ENCODE peak calls at places on chromosomes 7 and 10, in seven cellular contexts. S is stomach, L is spleen, U is transverse colon, I is breast epithelium, X is GM12891, P is GM12878. G is an unnamed sample.

GRCh38 chr10:32985781-32986350 is 27.8 kb upstream of the ITGB1 start:
- DNase-seq in S (no peak), L (no peak), U (no peak), I (no peak), X (no peak), P (no peak), G (no peak)

GRCh38 chr10:26488344-26488743 is 50.2 kb downstream of the APBB1IP start:
- DNase-seq in S (no peak), L (no peak), U (no peak), I (no peak), X (no peak), P (no peak), G (no peak)

GRCh38 chr10:22620140-22620857 is 94.1 kb downstream of the PIP4K2A start:
- DNase-seq in S (peak; percentile 61), L (no peak), U (peak; percentile 26), I (peak; percentile 71), X (no peak), P (no peak), G (no peak)

GRCh38 chr7:16187131-16187530 is 234.2 kb downstream of the CRPPA start:
- DNase-seq in S (no peak), L (no peak), U (no peak), I (no peak), X (no peak), P (no peak), G (no peak)

GRCh38 chr7:112199035-112199655 is 7.1 kb downstream of the DOCK4 start:
- DNase-seq in S (no peak), L (no peak), U (no peak), I (no peak), X (no peak), P (no peak), G (no peak)

GRCh38 chr7:78479348-78479747 is 680.8 kb downstream of the PHTF2 start:
- DNase-seq in S (no peak), L (no peak), U (no peak), I (no peak), X (no peak), P (no peak), G (no peak)

GRCh38 chr7:112453505-112454171 is 3.4 kb downstream of the IFRD1 start:
- DNase-seq in S (no peak), L (no peak), U (no peak), I (no peak), X (no peak), P (no peak), G (no peak)

GRCh38 chr7:68678196-68678595 is 920.1 kb upstream of the AUTS2 start:
- DNase-seq in S (no peak), L (no peak), U (no peak), I (no peak), X (no peak), P (no peak), G (no peak)

GRCh38 chr7:38950309-38950708 is 27.4 kb upstream of the POU6F2 start:
- DNase-seq in S (no peak), L (no peak), U (no peak), I (no peak), X (no peak), P (no peak), G (no peak)

GRCh38 chr10:48439031-48439430 is 132.6 kb downstream of the MAPK8 start:
- DNase-seq in S (no peak), L (no peak), U (no peak), I (no peak), X (no peak), P (no peak), G (no peak)

GRCh38 chr10:65294329-65294728 is 1631.5 kb upstream of the LRRTM3 start:
- DNase-seq in S (no peak), L (no peak), U (no peak), I (no peak), X (no peak), P (no peak), G (no peak)

DNA sequence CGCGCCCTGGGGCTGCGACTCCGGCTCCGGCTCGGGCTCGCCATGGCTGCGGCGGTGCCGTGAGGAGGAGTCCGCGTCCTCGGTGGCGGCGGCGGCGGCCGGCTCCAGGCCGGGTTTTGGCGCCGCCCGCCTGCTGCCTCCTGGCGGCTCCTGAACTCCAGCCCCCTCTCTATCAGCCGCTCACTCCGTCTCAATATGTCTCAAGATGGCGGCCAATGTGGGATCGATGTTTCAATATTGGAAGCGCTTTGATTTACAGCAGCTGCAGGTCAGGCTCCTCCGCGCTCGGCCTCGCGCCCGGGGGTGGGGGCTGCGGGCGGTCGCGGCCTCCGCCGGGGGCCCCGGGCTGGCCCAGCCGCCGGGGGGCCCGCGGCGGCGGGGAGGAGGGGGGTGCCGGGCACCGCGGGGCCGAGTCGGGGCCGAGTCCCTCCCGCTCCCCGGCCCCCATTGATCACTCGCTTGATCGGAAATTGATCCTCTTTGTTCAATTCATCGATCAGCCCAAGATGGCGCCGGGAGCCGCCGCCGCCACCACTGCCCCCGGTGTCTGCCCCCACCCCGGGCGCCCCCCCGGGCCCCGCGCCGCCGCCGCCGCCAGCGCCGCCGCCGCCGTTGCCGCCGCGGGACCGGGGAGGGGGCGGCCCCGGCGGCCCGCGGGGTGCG is 1.5 kb upstream of the CUX1 start:
- DNase-seq in S (peak; percentile 79), L (peak; percentile 93), U (peak; percentile 79), I (no peak), X (peak; percentile 73), P (no peak), G (no peak)
- TF ChIP-seq POLR2A in S (no peak), L (no peak), U (no peak), I (no peak), X (no peak), P (peak; percentile 69), G (peak; percentile 56)

GRCh38 chr10:93461807-93462178 is 20.3 kb downstream of the MYOF start:
- DNase-seq in S (peak; percentile 48), L (no peak), U (no peak), I (no peak), X (no peak), P (no peak), G (no peak)

GRCh38 chr10:93464826-93465388 is 17.2 kb downstream of the MYOF start:
- DNase-seq in S (no peak), L (no peak), U (no peak), I (no peak), X (no peak), P (no peak), G (no peak)

GRCh38 chr10:93462371-93462770 is 19.8 kb downstream of the MYOF start:
- DNase-seq in S (no peak), L (no peak), U (no peak), I (no peak), X (no peak), P (no peak), G (no peak)

GRCh38 chr10:93462881-93463280 is 19.3 kb downstream of the MYOF start:
- DNase-seq in S (no peak), L (no peak), U (no peak), I (no peak), X (no peak), P (peak; percentile 23), G (no peak)

GRCh38 chr10:93463723-93464511 is 18.2 kb downstream of the MYOF start:
- DNase-seq in S (no peak), L (no peak), U (peak; percentile 37), I (no peak), X (no peak), P (no peak), G (no peak)
- TF ChIP-seq POLR2AphosphoS5 in S (no peak), L (no peak), U (peak; percentile 36), I (no peak), X (no peak), P (no peak), G (no peak)

DNA sequence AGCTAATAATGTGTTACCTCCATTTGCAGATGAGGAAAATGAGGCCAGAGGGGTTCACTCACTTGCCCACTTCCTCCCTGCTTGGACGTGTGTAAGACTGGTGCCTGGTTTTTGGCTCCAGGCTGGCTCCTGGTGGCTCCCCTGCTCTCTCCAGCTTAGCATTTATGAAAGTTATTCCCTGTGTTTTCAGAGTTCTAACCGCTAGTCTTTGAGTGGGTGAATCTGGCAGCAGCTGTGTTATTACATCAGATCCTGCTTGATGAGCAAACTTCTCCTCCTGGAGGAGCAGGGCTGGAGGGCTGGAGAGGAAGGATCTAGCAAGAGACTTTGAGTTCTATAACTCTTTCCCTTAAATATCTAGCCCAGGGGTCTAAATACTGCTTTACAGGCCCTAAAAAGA is 80.9 kb upstream of the AGBL3 start:
- DNase-seq in S (peak; percentile 29), L (no peak), U (peak; percentile 39), I (no peak), X (no peak), P (no peak), G (no peak)
- TF ChIP-seq POLR2A in S (no peak), L (no peak), U (no peak), I (no peak), X (no peak), P (no peak), G (no peak)

GRCh38 chr7:141016349-141016748 is 1.6 kb upstream of the MRPS33 start:
- DNase-seq in S (no peak), L (no peak), U (no peak), I (no peak), X (no peak), P (no peak), G (no peak)

GRCh38 chr7:141013345-141013715 is 1.4 kb downstream of the MRPS33 start:
- DNase-seq in S (no peak), L (no peak), U (no peak), I (no peak), X (no peak), P (no peak), G (no peak)

GRCh38 chr7:141014091-141014490 is 661 bp downstream of the MRPS33 start:
- DNase-seq in S (no peak), L (no peak), U (no peak), I (no peak), X (no peak), P (no peak), G (no peak)

GRCh38 chr7:141014523-141015395 is at the start of gene MRPS33:
- DNase-seq in S (peak; percentile 94), L (peak; percentile 99), U (peak; percentile 96), I (peak; percentile 90), X (peak; percentile 77), P (peak; percentile 89), G (peak; percentile 86)

GRCh38 chr7:141017555-141017954 is 2.8 kb upstream of the MRPS33 start:
- DNase-seq in S (no peak), L (no peak), U (no peak), I (no peak), X (no peak), P (no peak), G (no peak)
- TF ChIP-seq POLR2AphosphoS5 in S (no peak), L (no peak), U (no peak), I (no peak), X (no peak), P (no peak), G (no peak)

DNA sequence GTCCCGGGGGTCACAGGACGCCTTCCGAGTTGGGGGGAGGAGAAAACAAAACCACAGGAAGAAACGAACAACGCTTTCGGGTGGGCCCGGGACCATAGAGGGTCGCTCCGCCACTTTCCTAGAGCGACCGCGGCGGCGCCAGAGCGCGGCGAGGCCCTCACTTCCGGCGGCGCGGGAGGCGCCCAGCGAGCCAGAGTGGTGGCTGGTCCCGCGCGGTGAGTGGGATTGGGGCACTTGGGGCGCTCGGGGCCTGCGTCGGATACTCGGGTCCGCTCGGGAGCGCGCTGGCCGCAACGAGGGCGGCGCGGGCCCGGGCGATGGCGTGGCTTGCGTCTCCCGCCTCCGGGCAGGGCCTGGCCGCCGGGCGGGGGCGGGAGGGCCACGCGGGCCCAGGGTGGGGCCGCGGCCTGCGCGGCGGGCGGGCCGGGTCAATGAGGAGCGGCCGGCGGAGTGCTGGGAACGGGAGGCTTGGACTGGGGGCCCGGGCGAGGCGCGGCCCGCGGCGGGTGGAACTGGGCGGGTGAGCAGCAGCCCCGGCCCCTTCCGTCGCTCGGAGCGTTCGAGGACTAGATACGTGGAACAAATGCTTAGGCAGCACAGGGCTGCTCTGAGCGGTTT is at the start of gene ZNF22:
- DNase-seq in S (peak; percentile 68), L (peak; percentile 94), U (peak; percentile 74), I (no peak), X (peak; percentile 62), P (no peak), G (peak; percentile 67)
- TF ChIP-seq POLR2A in S (no peak), L (peak; percentile 36), U (peak; percentile 35), I (no peak), X (peak; percentile 65), P (peak; percentile 88), G (peak; percentile 86)

GRCh38 chr10:34102237-34102673 is 712.8 kb downstream of the PARD3 start:
- DNase-seq in S (no peak), L (no peak), U (peak; percentile 35), I (no peak), X (no peak), P (no peak), G (no peak)
- TF ChIP-seq POLR2AphosphoS5 in S (peak; percentile 26), L (peak; percentile 34), U (peak; percentile 64), I (peak; percentile 71), X (no peak), P (no peak), G (no peak)